ENCODE peak calls at places on chromosomes 11 and 22, in six cellular contexts. U is activated CD4-positive, alpha-beta T cell treated with anti-CD3 and anti-CD28 coated beads for 48 hours; L is RCC 7860; O is glutamatergic neuron; B is H9; T is 8988T. Z is an unnamed sample.

GRCh38 chr11:29012507-29012906 is 904.3 kb downstream of the METTL15 start:
- DNase-seq in U (no peak), T (no peak), O (no peak), L (no peak), B (no peak), Z (no peak)

GRCh38 chr11:126862664-126863247 is 137.8 kb downstream of the KIRREL3 start:
- DNase-seq in O (peak), L (no peak), U (no peak), T (no peak), B (peak), Z (no peak)

GRCh38 chr22:46057762-46058420 is 80.9 kb upstream of the WNT7B start:
- DNase-seq in T (no peak), O (no peak), B (peak), L (peak), U (peak), Z (no peak)

GRCh38 chr11:89442801-89443200 is 48.4 kb downstream of the NOX4 start:
- DNase-seq in T (no peak), U (no peak), L (no peak), O (no peak), B (no peak), Z (no peak)

GRCh38 chr11:126282361-126282741 is 542 bp upstream of the TIRAP start:
- DNase-seq in L (no peak), U (peak), B (peak), O (peak), T (peak), Z (peak)

GRCh38 chr22:19987394-19988306 is 29.0 kb downstream of the ARVCF start:
- DNase-seq in U (no peak), L (no peak), T (no peak), O (no peak), B (no peak), Z (no peak)

GRCh38 chr11:76443254-76443935 is 1.4 kb upstream of the EMSY start:
- DNase-seq in T (no peak), L (no peak), O (no peak), B (no peak), U (no peak), Z (peak)

GRCh38 chr11:36328956-36329673 is 33.0 kb downstream of the PRR5L start:
- DNase-seq in U (no peak), L (no peak), T (no peak), B (no peak), O (no peak), Z (no peak)

GRCh38 chr11:5196067-5196466 is 4.4 kb downstream of the OR51V1 start:
- DNase-seq in L (no peak), B (peak), O (no peak), T (no peak), U (no peak), Z (no peak)

GRCh38 chr11:67438121-67438902 is 830 bp upstream of the PTPRCAP start:
- DNase-seq in U (peak), O (peak), L (no peak), T (no peak), B (peak), Z (no peak)

GRCh38 chr11:68935066-68935465 is 31.4 kb downstream of the IGHMBP2 start:
- DNase-seq in O (no peak), U (no peak), B (no peak), L (no peak), T (no peak), Z (no peak)

GRCh38 chr11:122044086-122044485 is 71.9 kb downstream of the BLID start:
- DNase-seq in O (no peak), T (no peak), U (no peak), B (no peak), L (no peak), Z (no peak)

GRCh38 chr11:126169291-126169690 is 42.2 kb downstream of the RPUSD4 start:
- DNase-seq in U (no peak), L (no peak), T (no peak), B (no peak), O (no peak), Z (no peak)

GRCh38 chr22:25908755-25909154 is 166.8 kb downstream of the MYO18B start:
- DNase-seq in T (no peak), U (no peak), L (no peak), O (no peak), B (no peak), Z (no peak)

Z was measured in RWPE1.